ENCODE peak calls at places on chromosomes 6 and 20, in seven cellular contexts. One of them, this sample, is unnamed.

GRCh38 chr6:119495230-119495683 is 145.7 kb upstream of the MAN1A1 start:
- DNase-seq in NB4: no peak
- DNase-seq in PC-9: no peak
- DNase-seq in body of pancreas: peak
- DNase-seq in GM23338: no peak
- DNase-seq in spleen: peak
- DNase-seq in choroid plexus epithelial cell: no peak
- DNase-seq in this sample: no peak

GRCh38 chr6:22141271-22141745 is 155.5 kb downstream of the PRL start:
- DNase-seq in PC-9: peak
- DNase-seq in spleen: no peak
- DNase-seq in NB4: no peak
- DNase-seq in body of pancreas: peak
- DNase-seq in choroid plexus epithelial cell: peak
- DNase-seq in GM23338: no peak
- DNase-seq in this sample: no peak

GRCh38 chr20:62233684-62234083 is 4.6 kb upstream of the OSBPL2 start:
- DNase-seq in choroid plexus epithelial cell: no peak
- DNase-seq in spleen: no peak
- DNase-seq in PC-9: no peak
- DNase-seq in NB4: peak
- DNase-seq in GM23338: no peak
- DNase-seq in body of pancreas: no peak
- DNase-seq in this sample: no peak

GRCh38 chr20:38211200-38212097 is 46.4 kb upstream of the TGM2 start:
- DNase-seq in NB4: no peak
- DNase-seq in choroid plexus epithelial cell: no peak
- DNase-seq in GM23338: no peak
- DNase-seq in PC-9: no peak
- DNase-seq in spleen: no peak
- DNase-seq in body of pancreas: no peak
- DNase-seq in this sample: no peak

GRCh38 chr6:106192824-106193223 is 106.7 kb downstream of the PRDM1 start:
- DNase-seq in choroid plexus epithelial cell: peak
- DNase-seq in PC-9: no peak
- DNase-seq in NB4: no peak
- DNase-seq in GM23338: no peak
- DNase-seq in spleen: no peak
- DNase-seq in body of pancreas: no peak
- DNase-seq in this sample: no peak

GRCh38 chr6:28587011-28587745 is 61.5 kb downstream of the GPX5 start:
- DNase-seq in NB4: no peak
- DNase-seq in choroid plexus epithelial cell: peak
- DNase-seq in body of pancreas: peak
- DNase-seq in spleen: peak
- DNase-seq in PC-9: peak
- DNase-seq in GM23338: peak
- DNase-seq in this sample: no peak

GRCh38 chr6:8193541-8193940 is 91.2 kb upstream of the EEF1E1 start:
- DNase-seq in NB4: no peak
- DNase-seq in spleen: no peak
- DNase-seq in body of pancreas: no peak
- DNase-seq in PC-9: no peak
- DNase-seq in choroid plexus epithelial cell: peak
- DNase-seq in GM23338: no peak
- DNase-seq in this sample: no peak

GRCh38 chr6:167098825-167099225 is 24.1 kb upstream of the CCR6 start:
- DNase-seq in NB4: peak
- DNase-seq in PC-9: no peak
- DNase-seq in choroid plexus epithelial cell: no peak
- DNase-seq in GM23338: no peak
- DNase-seq in body of pancreas: no peak
- DNase-seq in spleen: no peak
- DNase-seq in this sample: no peak

GRCh38 chr6:144647971-144648651 is 363.0 kb downstream of the UTRN start:
- DNase-seq in choroid plexus epithelial cell: no peak
- DNase-seq in spleen: no peak
- DNase-seq in PC-9: no peak
- DNase-seq in body of pancreas: no peak
- DNase-seq in GM23338: no peak
- DNase-seq in NB4: no peak
- DNase-seq in this sample: no peak
- TF ChIP-seq CTCF in choroid plexus epithelial cell: peak
- TF ChIP-seq CTCF in spleen: no peak
- TF ChIP-seq CTCF in PC-9: peak
- TF ChIP-seq CTCF in body of pancreas: no peak
- TF ChIP-seq CTCF in GM23338: no peak
- TF ChIP-seq CTCF in NB4: no peak
- TF ChIP-seq CTCF in this sample: no peak

DNA sequence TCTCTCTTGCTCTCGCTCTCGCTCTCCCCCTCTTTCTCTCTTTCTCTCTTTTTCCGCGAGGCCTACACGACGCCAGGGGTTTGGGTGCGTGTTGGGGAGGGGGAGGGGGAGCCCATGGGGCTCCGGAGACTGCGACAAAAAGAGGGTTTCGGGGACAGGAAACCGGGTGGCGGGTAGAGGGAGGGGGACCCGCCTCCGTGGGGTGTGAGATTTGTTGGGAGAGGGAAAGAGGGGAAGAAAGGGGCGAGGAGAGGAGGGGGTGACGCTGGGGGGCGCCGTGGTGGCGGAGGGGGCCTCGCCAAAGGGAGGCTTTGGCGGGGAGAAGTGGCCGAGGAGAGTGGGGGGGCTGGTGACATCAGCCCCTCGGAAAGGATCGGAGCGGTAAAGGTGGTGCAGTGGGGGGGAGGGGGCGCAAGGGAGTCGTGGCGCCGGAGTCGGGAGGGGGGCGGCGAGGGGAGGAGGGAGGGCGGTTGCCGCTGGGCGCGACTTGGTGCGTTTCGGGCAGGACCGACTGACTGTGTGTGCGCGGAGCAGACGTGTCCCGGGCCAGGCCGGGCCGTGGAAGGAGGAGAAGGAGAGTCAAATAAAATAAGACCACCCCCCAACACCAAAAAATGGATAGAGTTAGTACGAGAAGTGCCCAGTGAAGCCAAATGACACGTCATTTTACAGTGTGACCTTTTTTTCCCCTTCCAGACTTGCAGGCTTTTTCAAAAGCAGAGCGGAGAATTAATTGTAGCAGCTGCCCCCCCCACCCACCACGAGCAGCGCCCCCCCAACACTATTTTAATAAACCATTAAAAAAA is 39.8 kb downstream of the GNAS start:
- DNase-seq in GM23338: peak
- DNase-seq in PC-9: peak
- DNase-seq in spleen: peak
- DNase-seq in body of pancreas: peak
- DNase-seq in NB4: peak
- DNase-seq in choroid plexus epithelial cell: peak
- DNase-seq in this sample: no peak
- TF ChIP-seq CTCF in GM23338: no peak
- TF ChIP-seq CTCF in PC-9: no peak
- TF ChIP-seq CTCF in spleen: no peak
- TF ChIP-seq CTCF in body of pancreas: no peak
- TF ChIP-seq CTCF in NB4: no peak
- TF ChIP-seq CTCF in choroid plexus epithelial cell: no peak
- TF ChIP-seq CTCF in this sample: peak

GRCh38 chr20:33076662-33077398 is 2.6 kb upstream of the BPIFB4 start:
- DNase-seq in NB4: peak
- DNase-seq in GM23338: peak
- DNase-seq in PC-9: no peak
- DNase-seq in spleen: peak
- DNase-seq in choroid plexus epithelial cell: peak
- DNase-seq in body of pancreas: no peak
- DNase-seq in this sample: no peak
- TF ChIP-seq CTCF in NB4: peak
- TF ChIP-seq CTCF in GM23338: peak
- TF ChIP-seq CTCF in PC-9: peak
- TF ChIP-seq CTCF in spleen: peak
- TF ChIP-seq CTCF in choroid plexus epithelial cell: peak
- TF ChIP-seq CTCF in body of pancreas: no peak
- TF ChIP-seq CTCF in this sample: peak

GRCh38 chr6:101534386-101534785 is 140.9 kb downstream of the GRIK2 start:
- DNase-seq in spleen: no peak
- DNase-seq in PC-9: no peak
- DNase-seq in choroid plexus epithelial cell: peak
- DNase-seq in GM23338: no peak
- DNase-seq in body of pancreas: no peak
- DNase-seq in NB4: no peak
- DNase-seq in this sample: no peak
- TF ChIP-seq CTCF in spleen: no peak
- TF ChIP-seq CTCF in PC-9: no peak
- TF ChIP-seq CTCF in choroid plexus epithelial cell: no peak
- TF ChIP-seq CTCF in GM23338: no peak
- TF ChIP-seq CTCF in body of pancreas: no peak
- TF ChIP-seq CTCF in NB4: no peak
- TF ChIP-seq CTCF in this sample: no peak

GRCh38 chr20:44255942-44256341 is 8.8 kb downstream of the GDAP1L1 start:
- DNase-seq in body of pancreas: no peak
- DNase-seq in choroid plexus epithelial cell: no peak
- DNase-seq in NB4: no peak
- DNase-seq in spleen: no peak
- DNase-seq in GM23338: no peak
- DNase-seq in PC-9: no peak
- DNase-seq in this sample: no peak

GRCh38 chr20:44251284-44251683 is 4.2 kb downstream of the GDAP1L1 start:
- DNase-seq in choroid plexus epithelial cell: no peak
- DNase-seq in body of pancreas: no peak
- DNase-seq in spleen: no peak
- DNase-seq in PC-9: no peak
- DNase-seq in GM23338: no peak
- DNase-seq in NB4: no peak
- DNase-seq in this sample: no peak

GRCh38 chr20:44256961-44257360 is 9.9 kb downstream of the GDAP1L1 start:
- DNase-seq in spleen: no peak
- DNase-seq in choroid plexus epithelial cell: no peak
- DNase-seq in NB4: no peak
- DNase-seq in GM23338: no peak
- DNase-seq in body of pancreas: no peak
- DNase-seq in PC-9: no peak
- DNase-seq in this sample: no peak

GRCh38 chr20:44254073-44254472 is 7.0 kb downstream of the GDAP1L1 start:
- DNase-seq in spleen: no peak
- DNase-seq in GM23338: no peak
- DNase-seq in PC-9: no peak
- DNase-seq in NB4: no peak
- DNase-seq in choroid plexus epithelial cell: no peak
- DNase-seq in body of pancreas: no peak
- DNase-seq in this sample: no peak

GRCh38 chr20:44253528-44253927 is 6.4 kb downstream of the GDAP1L1 start:
- DNase-seq in PC-9: peak
- DNase-seq in body of pancreas: peak
- DNase-seq in GM23338: no peak
- DNase-seq in spleen: no peak
- DNase-seq in NB4: no peak
- DNase-seq in choroid plexus epithelial cell: no peak
- DNase-seq in this sample: no peak
- TF ChIP-seq CTCF in PC-9: no peak
- TF ChIP-seq CTCF in body of pancreas: no peak
- TF ChIP-seq CTCF in GM23338: peak
- TF ChIP-seq CTCF in spleen: no peak
- TF ChIP-seq CTCF in NB4: no peak
- TF ChIP-seq CTCF in choroid plexus epithelial cell: peak
- TF ChIP-seq CTCF in this sample: no peak

GRCh38 chr6:161836643-161837448 is 563.0 kb upstream of the AGPAT4 start:
- DNase-seq in NB4: no peak
- DNase-seq in PC-9: no peak
- DNase-seq in body of pancreas: peak
- DNase-seq in GM23338: peak
- DNase-seq in spleen: no peak
- DNase-seq in choroid plexus epithelial cell: peak
- DNase-seq in this sample: no peak
- TF ChIP-seq CTCF in NB4: no peak
- TF ChIP-seq CTCF in PC-9: peak
- TF ChIP-seq CTCF in body of pancreas: peak
- TF ChIP-seq CTCF in GM23338: peak
- TF ChIP-seq CTCF in spleen: no peak
- TF ChIP-seq CTCF in choroid plexus epithelial cell: peak
- TF ChIP-seq CTCF in this sample: peak

GRCh38 chr6:37258405-37258704 is 411 bp upstream of the TMEM217 start:
- DNase-seq in spleen: no peak
- DNase-seq in body of pancreas: no peak
- DNase-seq in choroid plexus epithelial cell: no peak
- DNase-seq in PC-9: no peak
- DNase-seq in GM23338: no peak
- DNase-seq in NB4: no peak
- DNase-seq in this sample: no peak
- TF ChIP-seq CTCF in spleen: no peak
- TF ChIP-seq CTCF in body of pancreas: no peak
- TF ChIP-seq CTCF in choroid plexus epithelial cell: no peak
- TF ChIP-seq CTCF in PC-9: no peak
- TF ChIP-seq CTCF in GM23338: no peak
- TF ChIP-seq CTCF in NB4: no peak
- TF ChIP-seq CTCF in this sample: no peak